ENCODE peak calls at places on chromosomes 11 and 22, in ten cellular contexts. E is fibroblast of pulmonary artery, X is mammary epithelial cell, L is MM.1S, F is transverse colon, R is pancreas, W is BJ, O is AG04450, T is body of pancreas, H is stomach. J is an unnamed sample.
A peak's percentile ranks its signal among the peaks of the same experiment; 100 is the strongest.

GRCh38 chr11:63813563-63814382 is 517 bp downstream of the SPINDOC start:
- DNase-seq in E (peak; percentile 43), X (peak; percentile 35), L (peak; percentile 50), F (peak; percentile 47), R (peak; percentile 81), W (no peak), O (no peak), T (peak; percentile 46), H (peak; percentile 33), J (no peak)

GRCh38 chr11:96506041-96506440 is 116.2 kb downstream of the JRKL start:
- DNase-seq in E (no peak), X (no peak), L (no peak), F (no peak), R (no peak), W (no peak), O (no peak), T (no peak), H (no peak), J (no peak)

GRCh38 chr11:123308077-123308476 is 113.0 kb upstream of the CLMP start:
- DNase-seq in E (peak; percentile 49), X (no peak), L (peak; percentile 74), F (no peak), R (no peak), W (peak; percentile 76), O (no peak), T (no peak), H (no peak), J (no peak)

GRCh38 chr11:43327987-43328386 is 16.2 kb downstream of the API5 start:
- DNase-seq in E (peak; percentile 96), X (peak; percentile 79), L (no peak), F (no peak), R (no peak), W (peak; percentile 37), O (peak; percentile 89), T (peak; percentile 7), H (peak; percentile 54), J (no peak)

GRCh38 chr11:116179346-116179850 is 593.4 kb downstream of the BUD13 start:
- DNase-seq in E (no peak), X (no peak), L (no peak), F (no peak), R (no peak), W (no peak), O (no peak), T (no peak), H (no peak), J (no peak)

GRCh38 chr11:22732588-22732987 is 66.2 kb downstream of the GAS2 start:
- DNase-seq in E (no peak), X (no peak), L (no peak), F (no peak), R (no peak), W (no peak), O (no peak), T (no peak), H (no peak), J (no peak)

GRCh38 chr22:31045900-31046587 is 35.1 kb upstream of the SMTN start:
- DNase-seq in E (no peak), X (no peak), L (no peak), F (no peak), R (no peak), W (no peak), O (no peak), T (no peak), H (no peak), J (no peak)

GRCh38 chr22:22593250-22593649 is 34.2 kb upstream of the PRAME start:
- DNase-seq in E (no peak), X (no peak), L (no peak), F (no peak), R (no peak), W (no peak), O (no peak), T (no peak), H (no peak), J (no peak)

GRCh38 chr11:57248780-57249383 is 11.8 kb upstream of the APLNR start:
- DNase-seq in E (peak; percentile 78), X (peak; percentile 52), L (peak; percentile 20), F (peak; percentile 63), R (peak; percentile 61), W (no peak), O (peak; percentile 32), T (peak; percentile 32), H (peak; percentile 46), J (peak; percentile 79)

GRCh38 chr11:73269353-73270088 is 2.6 kb upstream of the P2RY6 start:
- DNase-seq in E (no peak), X (peak; percentile 19), L (no peak), F (no peak), R (peak; percentile 31), W (no peak), O (no peak), T (no peak), H (peak; percentile 24), J (peak; percentile 67)
- TF ChIP-seq CTCF in E (no peak), X (no peak), L (no peak), F (no peak), R (no peak), W (no peak), O (no peak), T (no peak), H (no peak), J (no peak)

GRCh38 chr11:102518296-102519094 is 12.1 kb downstream of the MMP7 start:
- DNase-seq in E (no peak), X (peak; percentile 24), L (no peak), F (no peak), R (no peak), W (no peak), O (no peak), T (no peak), H (no peak), J (no peak)
- TF ChIP-seq CTCF in E (peak; percentile 22), X (peak; percentile 34), L (peak; percentile 26), F (no peak), R (no peak), W (no peak), O (no peak), T (no peak), H (no peak), J (no peak)

DNA sequence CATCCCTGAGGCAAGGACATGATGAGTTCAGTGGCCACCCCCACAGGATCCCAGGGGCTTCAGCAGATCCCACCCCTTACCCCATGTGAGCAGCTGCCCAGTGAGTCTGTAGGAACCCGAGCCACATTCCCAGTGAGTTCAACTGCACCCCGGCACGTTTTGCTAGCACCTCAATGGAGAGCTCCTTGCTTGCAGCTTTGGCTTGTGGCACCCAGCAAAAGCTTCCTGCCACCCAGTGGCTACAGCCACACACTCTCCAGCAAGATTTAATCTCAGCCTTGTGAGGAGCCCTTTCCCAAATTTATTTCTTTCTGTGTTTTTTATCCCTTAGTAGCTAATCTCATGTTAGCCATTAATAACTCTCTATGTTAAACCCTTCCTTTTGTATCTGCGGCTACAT is 4.0 kb downstream of the SAA1 start:
- DNase-seq in E (no peak), X (no peak), L (no peak), F (no peak), R (no peak), W (no peak), O (no peak), T (no peak), H (no peak), J (no peak)
- TF ChIP-seq CTCF in E (no peak), X (peak; percentile 33), L (no peak), F (no peak), R (no peak), W (no peak), O (no peak), T (no peak), H (no peak), J (no peak)

GRCh38 chr11:16881074-16881709 is 133.0 kb downstream of the PLEKHA7 start:
- DNase-seq in E (peak; percentile 56), X (peak; percentile 89), L (peak; percentile 66), F (no peak), R (peak; percentile 71), W (no peak), O (no peak), T (peak; percentile 80), H (peak; percentile 76), J (no peak)
- TF ChIP-seq CTCF in E (peak; percentile 51), X (peak; percentile 68), L (peak; percentile 60), F (no peak), R (peak; percentile 17), W (peak; percentile 30), O (peak; percentile 21), T (peak; percentile 41), H (no peak), J (peak; percentile 31)

GRCh38 chr22:42803454-42803853 is 53.6 kb downstream of the ARFGAP3 start:
- DNase-seq in E (no peak), X (no peak), L (no peak), F (no peak), R (no peak), W (no peak), O (no peak), T (peak; percentile 52), H (peak; percentile 80), J (no peak)

GRCh38 chr22:42799061-42799460 is 58.0 kb downstream of the ARFGAP3 start:
- DNase-seq in E (no peak), X (no peak), L (no peak), F (no peak), R (no peak), W (no peak), O (no peak), T (no peak), H (no peak), J (no peak)

GRCh38 chr22:42801537-42802165 is 55.4 kb downstream of the ARFGAP3 start:
- DNase-seq in E (no peak), X (no peak), L (no peak), F (no peak), R (no peak), W (no peak), O (no peak), T (no peak), H (no peak), J (no peak)

GRCh38 chr22:42799462-42800405 is 57.3 kb downstream of the ARFGAP3 start:
- DNase-seq in E (no peak), X (peak; percentile 5), L (no peak), F (no peak), R (no peak), W (no peak), O (no peak), T (no peak), H (no peak), J (no peak)

DNA sequence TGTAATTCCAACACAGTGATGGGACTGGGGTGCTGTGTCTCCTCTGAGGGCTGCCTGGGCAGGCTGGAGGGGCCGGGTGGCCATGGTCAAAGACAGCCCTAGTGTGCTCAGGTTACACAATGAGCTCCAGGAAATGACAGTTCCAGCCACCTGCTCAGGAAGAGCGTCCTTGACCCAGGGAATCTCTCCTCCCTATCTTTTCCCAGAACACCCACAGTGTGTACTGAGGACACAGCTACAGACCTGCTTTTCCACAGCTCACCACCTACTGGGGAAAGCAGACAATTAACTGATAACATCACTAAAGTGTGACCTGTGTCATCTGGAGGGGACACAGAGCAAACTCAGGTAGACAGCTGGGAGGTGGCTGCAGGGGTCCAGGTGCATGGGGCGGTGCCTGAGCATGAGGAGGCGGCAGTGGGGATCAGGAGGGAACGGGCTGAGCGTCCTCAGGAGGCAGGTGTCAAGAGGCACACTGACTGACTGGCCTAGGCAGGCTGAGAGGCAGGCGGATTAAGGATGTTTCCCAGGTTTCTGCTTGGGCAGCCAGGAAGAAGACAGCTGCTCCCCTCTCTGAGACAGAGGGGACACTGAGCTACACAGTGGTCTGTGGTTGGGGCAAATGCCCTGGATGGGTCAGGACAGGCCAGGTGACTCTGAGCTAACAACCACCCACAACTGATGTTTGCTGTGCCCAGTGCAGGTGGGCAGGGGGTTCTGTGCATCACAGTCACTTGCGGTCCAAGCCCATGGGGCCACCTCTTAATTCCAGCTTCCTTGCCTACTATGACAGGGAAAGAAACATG is 56.1 kb downstream of the ARFGAP3 start:
- DNase-seq in E (no peak), X (no peak), L (no peak), F (no peak), R (no peak), W (no peak), O (no peak), T (no peak), H (no peak), J (no peak)
- TF ChIP-seq CTCF in E (no peak), X (no peak), L (no peak), F (no peak), R (no peak), W (no peak), O (no peak), T (no peak), H (no peak), J (no peak)